ENCODE peak calls at places on chromosomes 16 and 17, in six cellular contexts. K is prostate gland; R is BE2C; J is colonic mucosa; L is neuronal stem cell; N is CD4-positive, CD25-positive, alpha-beta regulatory T cell. U is an unnamed sample.

GRCh38 chr16:56911771-56912541 is 20.0 kb upstream of the HERPUD1 start:
- DNase-seq in K (no peak), R (no peak), N (no peak), L (no peak), J (peak; percentile 29), U (no peak)

GRCh38 chr16:67767953-67768352 is 38.4 kb downstream of the RANBP10 start:
- DNase-seq in J (no peak), L (no peak), K (no peak), N (no peak), R (no peak), U (no peak)

GRCh38 chr16:678858-679807 is 1.1 kb upstream of the STUB1 start:
- DNase-seq in L (peak; percentile 63), R (peak; percentile 90), K (peak; percentile 68), J (peak; percentile 80), N (peak; percentile 57), U (no peak)

GRCh38 chr17:78293896-78294295 is 62.5 kb downstream of the TMEM235 start:
- DNase-seq in N (no peak), J (no peak), K (no peak), R (no peak), L (no peak), U (no peak)

GRCh38 chr17:46002311-46002972 is 3.4 kb downstream of the STH start:
- DNase-seq in L (peak; percentile 73), J (peak; percentile 78), N (peak; percentile 54), K (peak; percentile 68), R (peak; percentile 70), U (peak; percentile 78)

GRCh38 chr16:27528294-27528693 is 21.4 kb downstream of the GTF3C1 start:
- DNase-seq in J (no peak), N (no peak), R (no peak), K (peak; percentile 65), L (no peak), U (no peak)

GRCh38 chr17:9116311-9116820 is 95.1 kb downstream of the NTN1 start:
- DNase-seq in L (no peak), N (no peak), K (no peak), J (no peak), R (no peak), U (no peak)

GRCh38 chr17:40284085-40284713 is 3.5 kb upstream of the CDC6 start:
- DNase-seq in N (no peak), J (peak; percentile 69), K (peak; percentile 76), L (no peak), R (no peak), U (no peak)

GRCh38 chr16:87446479-87446878 is 46.3 kb downstream of the ZCCHC14 start:
- DNase-seq in J (no peak), K (no peak), L (no peak), R (no peak), N (no peak), U (no peak)

GRCh38 chr16:51129105-51129504 is 22.0 kb downstream of the SALL1 start:
- DNase-seq in K (no peak), J (no peak), N (no peak), L (no peak), R (no peak), U (no peak)

GRCh38 chr16:83470406-83470805 is 337.4 kb upstream of the HSBP1 start:
- DNase-seq in N (no peak), J (no peak), L (no peak), K (no peak), R (no peak), U (no peak)

GRCh38 chr17:65389956-65390355 is 171.5 kb downstream of the AXIN2 start:
- DNase-seq in L (no peak), R (no peak), N (no peak), K (no peak), J (no peak), U (no peak)

GRCh38 chr17:27996157-27997043 is 46.1 kb upstream of the NLK start:
- DNase-seq in N (no peak), K (no peak), R (no peak), J (no peak), L (no peak), U (no peak)

GRCh38 chr16:79431923-79432322 is 168.6 kb downstream of the MAF start:
- DNase-seq in K (no peak), N (no peak), R (no peak), J (no peak), L (no peak), U (no peak)

GRCh38 chr17:43573579-43574321 is 27.6 kb upstream of the ETV4 start:
- DNase-seq in K (no peak), L (no peak), J (no peak), R (no peak), N (no peak), U (no peak)
- H3K4me1 ChIP-seq in K (no peaks in the 10 kb centered on the region), L (peaks cover 15% of the 10 kb centered on the region), J (peaks cover 8% of the 10 kb centered on the region), R (no peaks in the 10 kb centered on the region), N (peaks cover 6% of the 10 kb centered on the region), U (peaks cover 10% of the 10 kb centered on the region)

GRCh38 chr16:10878644-10879498 is 1.9 kb downstream of the CIITA start:
- DNase-seq in R (no peak), K (no peak), L (no peak), J (peak; percentile 67), N (no peak), U (peak; percentile 1)
- H3K4me1 ChIP-seq in R (no peaks in the 10 kb centered on the region), K (no peaks in the 10 kb centered on the region), L (no peaks in the 10 kb centered on the region), J (peaks cover 5% of the 10 kb centered on the region), N (peaks cover 42% of the 10 kb centered on the region), U (peaks cover 49% of the 10 kb centered on the region)

GRCh38 chr16:85910073-85910853 is 11.3 kb downstream of the IRF8 start:
- DNase-seq in K (no peak), J (no peak), N (no peak), L (no peak), R (no peak), U (no peak)
- H3K4me1 ChIP-seq in K (no peaks in the 10 kb centered on the region), J (no peaks in the 10 kb centered on the region), N (no peaks in the 10 kb centered on the region), L (no peaks in the 10 kb centered on the region), R (no peaks in the 10 kb centered on the region), U (no peaks in the 10 kb centered on the region)

GRCh38 chr16:70526403-70526802 is 2.8 kb downstream of the SF3B3 start:
- DNase-seq in N (no peak), R (no peak), K (no peak), L (no peak), J (no peak), U (no peak)
- H3K4me1 ChIP-seq in N (peaks cover 54% of the 10 kb centered on the region), R (peaks cover 11% of the 10 kb centered on the region), K (peaks cover 8% of the 10 kb centered on the region), L (peaks cover 13% of the 10 kb centered on the region), J (peaks cover 9% of the 10 kb centered on the region), U (peaks cover 59% of the 10 kb centered on the region)

U was measured in CD4-positive, alpha-beta memory T cell.